ENCODE peak calls at places on chromosome 19, in five cellular contexts. K is NB4, T is AG04449, J is heart left ventricle, D is mucosa of descending colon. V is an unnamed sample.

GRCh38 chr19:13215572-13216380 is 65.6 kb downstream of the IER2 start:
- DNase-seq in K (no peak), T (no peak), J (no peak), D (no peak), V (peak)

GRCh38 chr19:42216653-42217521 is 590 bp downstream of the DEDD2 start:
- DNase-seq in K (peak), T (no peak), J (peak), D (peak), V (peak)

GRCh38 chr19:48090281-48090802 is 20.3 kb downstream of the PLA2G4C start:
- DNase-seq in K (peak), T (no peak), J (no peak), D (no peak), V (no peak)

GRCh38 chr19:1622541-1622940 is 17.3 kb upstream of the UQCR11 start:
- DNase-seq in K (no peak), T (no peak), J (no peak), D (no peak), V (no peak)

GRCh38 chr19:42386974-42387707 is 3.0 kb downstream of the CNFN start:
- DNase-seq in K (peak), T (no peak), J (peak), D (peak), V (peak)

GRCh38 chr19:11587302-11587972 is 9.8 kb upstream of the ZNF627 start:
- DNase-seq in K (peak), T (no peak), J (peak), D (peak), V (peak)

GRCh38 chr19:48636859-48637448 is at the start of gene DBP:
- DNase-seq in K (no peak), T (no peak), J (peak), D (peak), V (no peak)

GRCh38 chr19:7520131-7521051 is 2.0 kb upstream of the MCOLN1 start:
- DNase-seq in K (no peak), T (no peak), J (no peak), D (no peak), V (no peak)

GRCh38 chr19:35340431-35340830 is 7.3 kb upstream of the FFAR1 start:
- DNase-seq in K (no peak), T (no peak), J (no peak), D (peak), V (no peak)

GRCh38 chr19:11737964-11738745 is 591 bp downstream of the ZNF823 start:
- DNase-seq in K (peak), T (no peak), J (peak), D (peak), V (peak)

GRCh38 chr19:39356647-39357046 is 14.4 kb downstream of the SAMD4B start:
- DNase-seq in K (no peak), T (no peak), J (no peak), D (no peak), V (no peak)

GRCh38 chr19:16470911-16471811 is 609 bp downstream of the EPS15L1 start:
- DNase-seq in K (peak), T (no peak), J (no peak), D (peak), V (peak)

GRCh38 chr19:40605201-40605971 is 4.2 kb downstream of the LTBP4 start:
- DNase-seq in K (peak), T (no peak), J (peak), D (peak), V (peak)

GRCh38 chr19:887072-887471 is 5.9 kb downstream of the MED16 start:
- DNase-seq in K (no peak), T (no peak), J (no peak), D (no peak), V (no peak)

GRCh38 chr19:43798546-43799409 is 3.5 kb downstream of the LYPD5 start:
- DNase-seq in K (peak), T (no peak), J (no peak), D (peak), V (no peak)

GRCh38 chr19:52211203-52211602 is 21.4 kb downstream of the PPP2R1A start:
- DNase-seq in K (no peak), T (no peak), J (no peak), D (no peak), V (no peak)

GRCh38 chr19:35034005-35034502 is 3.8 kb downstream of the SCN1B start:
- DNase-seq in K (no peak), T (no peak), J (no peak), D (no peak), V (no peak)

GRCh38 chr19:57334191-57334590 is 13.9 kb downstream of the ZNF543 start:
- DNase-seq in K (no peak), T (no peak), J (no peak), D (no peak), V (no peak)

GRCh38 chr19:16509141-16510061 is 13.2 kb downstream of the C19orf44 start:
- DNase-seq in K (no peak), T (no peak), J (no peak), D (no peak), V (no peak)

GRCh38 chr19:33374406-33374703 is 846 bp downstream of the CEBPG start:
- DNase-seq in K (peak), T (no peak), J (no peak), D (no peak), V (peak)

GRCh38 chr19:43229315-43229714 is 23.9 kb upstream of the PSG4 start:
- DNase-seq in K (peak), T (peak), J (no peak), D (no peak), V (no peak)

GRCh38 chr19:53865918-53866696 is 1.6 kb upstream of the MYADM start:
- DNase-seq in K (peak), T (no peak), J (peak), D (peak), V (no peak)

GRCh38 chr19:33376423-33376822 is 2.9 kb downstream of the CEBPG start:
- DNase-seq in K (no peak), T (peak), J (peak), D (peak), V (no peak)

GRCh38 chr19:7224205-7224833 is 69.9 kb downstream of the INSR start:
- DNase-seq in K (no peak), T (no peak), J (no peak), D (no peak), V (no peak)

GRCh38 chr19:32909257-32909656 is 39.7 kb upstream of the SLC7A9 start:
- DNase-seq in K (no peak), T (no peak), J (no peak), D (no peak), V (no peak)

GRCh38 chr19:10289167-10289835 is 451 bp upstream of the ICAM5 start:
- DNase-seq in K (peak), T (no peak), J (no peak), D (peak), V (peak)

GRCh38 chr19:53772943-53773342 is 51.2 kb downstream of the NLRP12 start:
- DNase-seq in K (peak), T (no peak), J (no peak), D (no peak), V (peak)

GRCh38 chr19:29121684-29122083 is 91.3 kb downstream of the UQCRFS1 start:
- DNase-seq in K (peak), T (no peak), J (no peak), D (no peak), V (peak)

GRCh38 chr19:29098863-29099481 is 114.0 kb downstream of the UQCRFS1 start:
- DNase-seq in K (peak), T (peak), J (no peak), D (peak), V (no peak)

GRCh38 chr19:45440873-45441654 is 17.3 kb upstream of the ERCC1 start:
- DNase-seq in K (peak), T (no peak), J (no peak), D (no peak), V (no peak)

GRCh38 chr19:42051166-42052115 is 18.6 kb downstream of the GRIK5 start:
- DNase-seq in K (no peak), T (no peak), J (no peak), D (no peak), V (peak)

GRCh38 chr19:34149873-34150272 is 22.4 kb upstream of the LSM14A start:
- DNase-seq in K (no peak), T (no peak), J (no peak), D (no peak), V (no peak)

GRCh38 chr19:29277107-29277506 is 64.2 kb upstream of the UQCRFS1 start:
- DNase-seq in K (peak), T (no peak), J (no peak), D (no peak), V (peak)

GRCh38 chr19:8529369-8530006 is 15.5 kb upstream of the ZNF414 start:
- DNase-seq in K (peak), T (no peak), J (no peak), D (no peak), V (no peak)

GRCh38 chr19:5354403-5354802 is 13.8 kb upstream of the PTPRS start:
- DNase-seq in K (peak), T (no peak), J (no peak), D (no peak), V (peak)
- TF ChIP-seq CTCF in K (peak), T (peak), J (no peak), D (no peak), V (peak)

GRCh38 chr19:18286973-18287635 is 5.7 kb upstream of the JUND start:
- DNase-seq in K (no peak), T (no peak), J (no peak), D (no peak), V (no peak)
- H3K4me3 ChIP-seq in K (no peak), T (no peak), J (no peak), D (no peak), V (no peak)

GRCh38 chr19:5051619-5052018 is 82.7 kb downstream of the KDM4B start:
- DNase-seq in K (no peak), T (no peak), J (no peak), D (no peak), V (no peak)

GRCh38 chr19:5052945-5053485 is 84.1 kb downstream of the KDM4B start:
- DNase-seq in K (no peak), T (no peak), J (no peak), D (no peak), V (no peak)

GRCh38 chr19:5053661-5054060 is 84.7 kb downstream of the KDM4B start:
- DNase-seq in K (no peak), T (no peak), J (no peak), D (no peak), V (no peak)

GRCh38 chr19:5050905-5051304 is 82.0 kb downstream of the KDM4B start:
- DNase-seq in K (no peak), T (no peak), J (no peak), D (no peak), V (no peak)

GRCh38 chr19:5052515-5052914 is 83.6 kb downstream of the KDM4B start:
- DNase-seq in K (no peak), T (no peak), J (no peak), D (no peak), V (no peak)
- TF ChIP-seq CTCF in K (no peak), T (no peak), J (no peak), D (no peak), V (no peak)

GRCh38 chr19:4396949-4397783 is 3.2 kb downstream of the SH3GL1 start:
- DNase-seq in K (no peak), T (no peak), J (peak), D (no peak), V (no peak)
- H3K4me3 ChIP-seq in K (no peak), T (no peak), J (no peak), D (no peak), V (no peak)

GRCh38 chr19:55931936-55932386 is at the start of gene NLRP13:
- DNase-seq in K (no peak), T (no peak), J (no peak), D (no peak), V (no peak)

GRCh38 chr19:55930996-55931515 is 1.1 kb downstream of the NLRP13 start:
- DNase-seq in K (no peak), T (no peak), J (no peak), D (no peak), V (peak)

GRCh38 chr19:55940306-55940705 is 7.3 kb upstream of the NLRP8 start:
- DNase-seq in K (no peak), T (no peak), J (no peak), D (no peak), V (no peak)

GRCh38 chr19:55939206-55939605 is 7.1 kb upstream of the NLRP13 start:
- DNase-seq in K (no peak), T (no peak), J (no peak), D (no peak), V (no peak)

DNA sequence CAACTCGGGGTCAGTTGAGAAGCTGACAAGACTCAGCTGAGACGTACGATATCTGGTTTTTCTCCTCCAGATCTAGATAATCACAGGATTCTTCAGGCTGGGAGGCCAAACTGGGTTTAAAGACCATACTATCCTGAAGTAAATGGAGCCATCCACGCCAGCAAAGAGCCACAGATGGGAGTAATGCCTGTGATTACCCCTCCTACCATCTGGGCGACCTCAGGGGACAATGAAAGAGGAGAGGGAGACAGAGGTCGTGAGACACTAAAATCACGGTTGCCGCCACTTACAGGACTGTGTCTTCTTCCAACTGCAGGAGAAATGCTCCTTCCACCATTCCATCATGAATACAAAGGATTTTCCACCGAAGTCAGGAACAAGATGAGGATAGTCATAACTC is 3.1 kb upstream of the NLRP13 start:
- DNase-seq in K (no peak), T (no peak), J (no peak), D (no peak), V (no peak)
- TF ChIP-seq CTCF in K (no peak), T (no peak), J (no peak), D (no peak), V (no peak)

V was measured in GM12865.